ENCODE peak calls at places on chromosomes 1 and 21, in seven cellular contexts. Z is PC-9; Y is thoracic aorta; E is lower lobe of right lung; Q is cardiac muscle cell; R is left ventricle myocardium inferior; F is CD4-positive, alpha-beta memory T cell. U is an unnamed sample. For H3K27me3, the result is how much of the 10 kb centered on the place peaks cover.

GRCh38 chr1:68232354-68233148 is at the start of gene WLS:
- DNase-seq in Q (peak), F (no peak), Y (peak), R (peak), Z (no peak), E (peak), U (peak)

GRCh38 chr1:169999357-169999756 is 75.1 kb downstream of the KIFAP3 start:
- DNase-seq in Y (no peak), Q (peak), E (no peak), F (no peak), R (peak), Z (peak), U (no peak)

GRCh38 chr1:21691739-21692138 is 22.6 kb upstream of the RAP1GAP start:
- DNase-seq in Q (no peak), Z (no peak), E (no peak), R (no peak), Y (no peak), F (no peak), U (no peak)

GRCh38 chr1:215599418-215599817 is 32.3 kb downstream of the KCTD3 start:
- DNase-seq in R (no peak), E (no peak), Y (no peak), F (no peak), Q (peak), Z (no peak), U (no peak)

GRCh38 chr1:221149111-221149510 is 269.9 kb downstream of the HLX start:
- DNase-seq in Z (no peak), Y (no peak), F (no peak), Q (peak), R (no peak), E (no peak), U (no peak)

GRCh38 chr1:172004671-172005070 is 163.4 kb downstream of the DNM3 start:
- DNase-seq in F (no peak), Z (no peak), E (no peak), Q (no peak), R (no peak), Y (no peak), U (no peak)

GRCh38 chr1:175656416-175656815 is 87.0 kb downstream of the TNR start:
- DNase-seq in E (no peak), R (no peak), F (no peak), Q (no peak), Z (no peak), Y (no peak), U (no peak)

GRCh38 chr1:21919520-21919919 is 17.6 kb downstream of the HSPG2 start:
- DNase-seq in F (no peak), E (no peak), R (no peak), Z (no peak), Q (peak), Y (no peak), U (no peak)

GRCh38 chr1:56644941-56645662 is at the start of gene PRKAA2:
- DNase-seq in E (peak), R (peak), Y (no peak), Z (no peak), Q (peak), F (no peak), U (no peak)

GRCh38 chr1:112718691-112719418 is 3.7 kb upstream of the PPM1J start:
- DNase-seq in F (peak), Z (peak), E (peak), Q (peak), R (peak), Y (no peak), U (no peak)

GRCh38 chr1:228048659-228049333 is 33.7 kb upstream of the ARF1 start:
- DNase-seq in E (no peak), Q (no peak), R (no peak), F (no peak), Y (no peak), Z (no peak), U (no peak)

GRCh38 chr1:217275617-217276398 is 355.1 kb downstream of the GPATCH2 start:
- DNase-seq in F (no peak), Y (no peak), R (no peak), Z (no peak), E (no peak), Q (peak), U (no peak)

GRCh38 chr1:247906504-247907047 is 11.2 kb downstream of the OR2W3 start:
- DNase-seq in Q (peak), Y (no peak), R (no peak), F (peak), E (no peak), Z (peak), U (peak)

GRCh38 chr1:6603424-6603850 is 768 bp upstream of the KLHL21 start:
- DNase-seq in R (peak), E (peak), Q (peak), Y (no peak), Z (no peak), F (peak), U (no peak)

GRCh38 chr1:27574871-27575831 is 28.8 kb downstream of the AHDC1 start:
- DNase-seq in F (no peak), Q (peak), Z (no peak), E (peak), R (peak), Y (no peak), U (no peak)

GRCh38 chr1:172380441-172381244 is 39.8 kb upstream of the C1orf105 start:
- DNase-seq in E (no peak), Z (no peak), Q (peak), R (no peak), Y (no peak), F (peak), U (no peak)

GRCh38 chr1:242017580-242018233 is 18.8 kb upstream of the MAP1LC3C start:
- DNase-seq in R (peak), Z (no peak), Q (peak), Y (peak), E (peak), F (peak), U (no peak)

GRCh38 chr1:27152829-27153548 is 1.9 kb downstream of the SLC9A1 start:
- DNase-seq in E (no peak), Y (no peak), Z (no peak), Q (no peak), R (no peak), F (no peak), U (no peak)

GRCh38 chr1:26833432-26834405 is 7.2 kb downstream of the ZDHHC18 start:
- DNase-seq in Q (no peak), Y (no peak), Z (no peak), E (peak), R (peak), F (peak), U (no peak)

GRCh38 chr21:33873116-33873515 is 42.5 kb downstream of the ATP5PO start:
- DNase-seq in Z (no peak), F (no peak), R (no peak), E (no peak), Q (no peak), Y (no peak), U (no peak)

GRCh38 chr1:116515702-116516101 is 55.1 kb downstream of the CD58 start:
- DNase-seq in Q (no peak), F (peak), R (no peak), Y (no peak), Z (no peak), E (no peak), U (no peak)
- H3K27ac ChIP-seq in Q (no peak), F (peak), R (peak), Y (no peak), Z (peak), E (peak), U (no peak)

GRCh38 chr1:240709676-240710075 is 97.7 kb upstream of the GREM2 start:
- DNase-seq in Z (no peak), E (no peak), Q (no peak), R (no peak), Y (no peak), F (no peak), U (no peak)
- H3K27me3 ChIP-seq in Z (half or more), E (under half), Q (under half), R (under half), Y (under half), F (under half), U (under half)

GRCh38 chr21:45974073-45975016 is 7.2 kb upstream of the COL6A1 start:
- DNase-seq in Q (peak), R (peak), E (peak), F (no peak), Z (no peak), Y (no peak), U (no peak)
- H3K4me3 ChIP-seq in Q (peak), R (peak), E (peak), F (peak), Z (no peak), Y (peak), U (peak)

DNA sequence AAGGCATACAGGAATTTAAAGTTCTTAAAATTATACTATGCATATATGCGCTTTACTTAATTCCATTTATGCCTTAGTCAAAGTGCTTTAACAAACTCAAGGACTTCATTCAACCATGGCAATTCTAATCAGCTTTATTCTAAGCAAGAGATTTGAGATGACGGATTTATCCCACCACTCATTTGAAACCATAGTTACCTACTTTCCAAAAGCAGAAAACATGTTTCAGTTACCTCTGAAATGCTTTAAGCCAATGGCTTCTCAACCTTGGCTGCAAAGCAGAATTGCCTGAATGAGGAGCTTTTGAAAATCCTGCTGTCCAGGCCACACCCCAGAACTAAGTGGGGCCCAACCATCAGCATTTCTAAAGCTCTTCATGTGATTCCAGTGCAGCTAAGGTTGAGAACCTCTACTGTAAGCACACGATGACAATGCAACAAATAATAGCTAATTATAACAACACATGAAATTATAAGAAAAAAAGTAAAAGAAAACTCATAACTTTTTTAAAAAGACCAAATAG is 44.6 kb downstream of the TTLL7 start:
- DNase-seq in Z (no peak), Q (no peak), R (no peak), Y (no peak), E (no peak), F (no peak), U (no peak)
- H3K27ac ChIP-seq in Z (no peak), Q (no peak), R (no peak), Y (no peak), E (no peak), F (no peak), U (no peak)

DNA sequence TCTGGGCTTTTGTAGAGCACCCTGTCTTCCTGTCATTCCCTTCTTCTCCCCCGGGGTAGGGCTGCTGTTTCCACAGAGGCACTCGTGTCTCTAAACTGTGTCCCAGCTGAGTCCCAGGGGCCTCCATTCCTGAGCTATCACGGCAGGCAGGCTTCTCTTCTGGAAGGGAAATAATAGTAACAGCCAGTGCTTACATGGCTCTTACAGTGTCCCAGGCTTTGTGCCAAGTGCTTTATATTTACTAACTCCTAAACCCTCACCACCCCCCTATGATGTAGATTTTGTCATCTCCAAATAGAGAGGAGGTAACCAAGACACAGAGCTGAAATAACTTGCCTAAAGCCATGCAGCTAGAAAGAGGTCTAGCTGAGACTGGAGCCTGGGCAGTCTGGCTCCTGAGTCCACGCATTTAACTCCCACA is 1.4 kb upstream of the CELF3 start:
- DNase-seq in Q (peak), E (no peak), Y (no peak), F (no peak), R (peak), Z (no peak), U (no peak)
- H3K27me3 ChIP-seq in Q (under half), E (under half), Y (under half), F (under half), R (under half), Z (half or more), U (under half)

GRCh38 chr21:45749974-45750373 is 106.4 kb downstream of the PCBP3 start:
- DNase-seq in R (no peak), Q (no peak), E (no peak), Y (no peak), Z (no peak), F (no peak), U (no peak)

GRCh38 chr21:45747802-45748445 is 104.4 kb downstream of the PCBP3 start:
- DNase-seq in Z (no peak), F (no peak), E (no peak), Y (no peak), Q (peak), R (no peak), U (no peak)

GRCh38 chr21:45748593-45748992 is 105.1 kb downstream of the PCBP3 start:
- DNase-seq in R (no peak), E (no peak), F (no peak), Z (no peak), Q (no peak), Y (no peak), U (no peak)

GRCh38 chr21:45745256-45745655 is 101.7 kb downstream of the PCBP3 start:
- DNase-seq in Z (no peak), F (no peak), E (no peak), R (no peak), Q (no peak), Y (no peak), U (no peak)

DNA sequence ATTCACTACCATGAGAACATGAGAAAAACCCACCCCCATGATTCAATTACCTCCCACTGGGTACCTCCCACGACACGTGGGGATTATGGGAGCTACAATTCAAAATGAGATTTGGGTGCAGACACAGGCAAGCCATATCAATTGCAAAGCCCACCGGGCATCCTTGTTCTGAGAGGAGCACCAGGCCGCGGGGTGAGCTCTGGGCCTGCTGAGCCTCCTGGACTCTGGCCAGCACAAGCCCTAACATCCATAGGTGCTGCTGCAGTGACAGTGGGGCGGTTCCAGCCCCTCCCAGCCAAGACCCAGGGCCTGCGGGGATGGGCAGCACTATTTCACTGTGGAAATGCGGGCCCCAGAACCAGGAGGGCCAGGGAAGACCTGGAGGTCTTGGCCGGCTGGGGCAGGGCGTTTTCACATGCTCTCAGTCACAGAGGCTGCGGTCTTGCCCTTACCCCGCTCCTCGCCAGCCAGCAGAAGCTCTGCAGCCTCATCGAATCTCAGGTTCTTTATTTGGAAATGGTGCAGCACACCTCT is 103.8 kb downstream of the PCBP3 start:
- DNase-seq in Z (no peak), E (no peak), Q (no peak), R (no peak), Y (no peak), F (no peak), U (no peak)
- H3K4me3 ChIP-seq in Z (no peak), E (no peak), Q (no peak), R (no peak), Y (no peak), F (no peak), U (no peak)

DNA sequence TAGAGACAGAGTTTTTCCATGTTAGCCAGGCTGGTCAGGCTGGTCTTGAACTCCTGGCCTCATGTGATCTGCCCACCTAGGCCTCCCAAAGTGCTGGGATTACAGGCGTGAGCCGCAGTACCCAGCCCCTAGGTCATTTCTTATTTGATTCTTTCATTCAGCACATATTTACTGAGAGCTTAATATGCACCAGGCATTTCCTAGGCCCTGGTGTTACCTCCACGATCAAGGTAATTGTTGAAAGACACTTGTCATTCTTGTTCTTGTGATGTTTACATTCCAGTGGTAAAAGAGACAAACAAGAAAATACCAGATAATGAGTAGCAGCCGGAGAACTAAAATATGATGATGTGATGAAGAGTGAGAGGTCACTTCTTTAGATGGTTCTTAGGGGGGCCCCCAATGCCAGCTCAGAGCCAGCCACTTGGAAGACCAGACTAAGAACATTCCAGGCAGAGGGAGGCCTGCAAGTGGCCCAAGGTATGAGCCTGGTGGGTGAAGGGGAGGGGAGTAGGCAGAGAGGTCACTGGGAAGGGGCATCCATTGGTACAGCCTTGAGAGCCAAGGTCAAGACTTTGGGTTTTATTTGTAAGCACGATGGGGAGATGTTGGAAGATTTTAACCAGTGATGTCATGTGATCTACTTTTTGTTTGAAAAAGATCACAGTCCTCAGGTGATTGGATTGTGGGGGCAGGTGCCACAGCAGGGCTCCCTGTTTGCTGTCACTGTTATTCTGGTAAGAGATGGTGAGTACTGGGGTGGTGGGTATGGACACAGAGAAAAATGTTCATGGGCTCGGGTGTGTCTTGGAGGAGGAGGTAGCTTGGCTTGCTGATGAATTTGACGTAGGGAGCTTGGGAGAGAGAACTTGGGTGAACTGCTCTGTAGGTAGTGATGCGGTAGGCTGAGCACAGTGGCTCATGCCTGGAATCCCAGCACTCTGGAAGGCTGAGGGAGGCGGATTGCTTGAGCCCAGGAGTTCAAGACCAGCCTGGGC is 18.7 kb downstream of the UBE2Q1 start:
- DNase-seq in Q (no peak), Z (peak), E (no peak), Y (no peak), R (no peak), F (no peak), U (no peak)
- H3K27ac ChIP-seq in Q (no peak), Z (no peak), E (no peak), Y (no peak), R (no peak), F (no peak), U (no peak)